ENCODE peak calls at places on chromosomes 2 and 18, in nine cellular contexts. N, F, P, C, T, Y, B, Z and O are unnamed samples.

GRCh38 chr2:164887434-164888112 is 46.0 kb upstream of the COBLL1 start:
- DNase-seq in N (no peak), F (no peak), P (no peak), C (no peak), T (no peak), Y (no peak), B (no peak), Z (no peak), O (no peak)

GRCh38 chr2:68487773-68488355 is 20.5 kb downstream of the APLF start:
- DNase-seq in N (no peak), F (no peak), P (no peak), C (peak), T (peak), Y (no peak), B (no peak), Z (no peak), O (no peak)

GRCh38 chr18:9115984-9116383 is 13.5 kb downstream of the NDUFV2 start:
- DNase-seq in N (no peak), F (no peak), P (no peak), C (no peak), T (no peak), Y (no peak), B (no peak), Z (no peak), O (no peak)

GRCh38 chr2:197575987-197576386 is 60.1 kb downstream of the MOB4 start:
- DNase-seq in N (peak), F (no peak), P (no peak), C (peak), T (peak), Y (no peak), B (no peak), Z (no peak), O (peak)

GRCh38 chr2:218284106-218284811 is 8.0 kb downstream of the TMBIM1 start:
- DNase-seq in N (no peak), F (peak), P (no peak), C (peak), T (peak), Y (no peak), B (no peak), Z (no peak), O (peak)

GRCh38 chr2:43068730-43069517 is 157.5 kb downstream of the ZFP36L2 start:
- DNase-seq in N (peak), F (no peak), P (no peak), C (no peak), T (peak), Y (no peak), B (peak), Z (no peak), O (peak)

GRCh38 chr2:43349944-43350343 is 123.5 kb upstream of the ZFP36L2 start:
- DNase-seq in N (no peak), F (no peak), P (no peak), C (no peak), T (no peak), Y (no peak), B (no peak), Z (peak), O (no peak)

GRCh38 chr2:233813236-233814062 is 35.3 kb downstream of the MROH2A start:
- DNase-seq in N (peak), F (no peak), P (no peak), C (no peak), T (no peak), Y (no peak), B (peak), Z (no peak), O (peak)

GRCh38 chr2:239357954-239358754 is 42.7 kb downstream of the HDAC4 start:
- DNase-seq in N (no peak), F (no peak), P (no peak), C (no peak), T (no peak), Y (peak), B (no peak), Z (peak), O (no peak)

GRCh38 chr2:63440612-63441011 is 147.7 kb downstream of the WDPCP start:
- DNase-seq in N (no peak), F (no peak), P (no peak), C (peak), T (peak), Y (no peak), B (no peak), Z (no peak), O (no peak)

GRCh38 chr18:25349131-25349925 is 2.6 kb downstream of the ZNF521 start:
- DNase-seq in N (peak), F (no peak), P (peak), C (peak), T (no peak), Y (no peak), B (no peak), Z (no peak), O (no peak)

GRCh38 chr18:63142502-63143045 is 177.0 kb downstream of the BCL2 start:
- DNase-seq in N (no peak), F (no peak), P (no peak), C (no peak), T (no peak), Y (no peak), B (no peak), Z (no peak), O (no peak)

GRCh38 chr2:234754126-234754525 is 197.7 kb upstream of the SH3BP4 start:
- DNase-seq in N (no peak), F (no peak), P (no peak), C (no peak), T (peak), Y (no peak), B (no peak), Z (no peak), O (no peak)

GRCh38 chr2:33058716-33059451 is 112.1 kb downstream of the LTBP1 start:
- DNase-seq in N (no peak), F (no peak), P (no peak), C (no peak), T (no peak), Y (no peak), B (no peak), Z (no peak), O (no peak)

GRCh38 chr18:25168011-25168410 is 184.0 kb downstream of the ZNF521 start:
- DNase-seq in N (no peak), F (no peak), P (no peak), C (no peak), T (no peak), Y (no peak), B (no peak), Z (no peak), O (no peak)

GRCh38 chr2:7242189-7242867 is 325.1 kb downstream of the RNF144A start:
- DNase-seq in N (no peak), F (no peak), P (no peak), C (no peak), T (no peak), Y (no peak), B (no peak), Z (no peak), O (no peak)